ENCODE peak calls at places on chromosomes 12 and 14, in five cellular contexts. A is anterior cingulate cortex, E is hippocampal formation, I is COLO829, Y is iPS-NIHi11. D is an unnamed sample.
A peak's percentile ranks its signal among the peaks of the same experiment; 100 is the strongest.

GRCh38 chr12:51891843-51892242 is 3.9 kb downstream of the ANKRD33 start:
- DNase-seq in E (no peak), A (no peak), I (no peak), Y (no peak), D (peak; percentile 27)

GRCh38 chr14:105500036-105500725 is 9.1 kb downstream of the TEDC1 start:
- DNase-seq in I (no peak), A (no peak), E (peak; percentile 3), Y (no peak), D (no peak)

GRCh38 chr14:56659964-56660551 is 80.5 kb downstream of the TMEM260 start:
- DNase-seq in I (peak; percentile 76), E (peak; percentile 53), Y (peak; percentile 63), A (no peak), D (peak; percentile 67)

GRCh38 chr12:12592930-12593329 is 18.7 kb upstream of the CREBL2 start:
- DNase-seq in I (no peak), E (no peak), A (no peak), Y (no peak), D (no peak)

GRCh38 chr14:102479777-102480176 is 29.8 kb downstream of the ANKRD9 start:
- DNase-seq in E (no peak), I (no peak), A (peak; percentile 37), Y (no peak), D (no peak)

GRCh38 chr12:62632521-62632920 is 165.9 kb downstream of the MON2 start:
- DNase-seq in E (no peak), I (peak; percentile 86), Y (peak; percentile 74), A (peak; percentile 40), D (peak; percentile 99)

GRCh38 chr12:58887071-58887470 is 33.2 kb downstream of the LRIG3 start:
- DNase-seq in Y (no peak), E (no peak), A (no peak), I (no peak), D (no peak)

GRCh38 chr12:60059180-60059579 is 463.4 kb downstream of the SLC16A7 start:
- DNase-seq in E (no peak), Y (no peak), I (no peak), A (no peak), D (peak; percentile 14)

GRCh38 chr14:65745396-65746190 is 333.1 kb downstream of the FUT8 start:
- DNase-seq in Y (no peak), A (no peak), E (no peak), I (no peak), D (no peak)

GRCh38 chr12:11746024-11746771 is 96.7 kb downstream of the ETV6 start:
- DNase-seq in I (no peak), Y (no peak), E (no peak), A (no peak), D (no peak)

GRCh38 chr14:97074860-97075259 is 277.7 kb downstream of the VRK1 start:
- DNase-seq in E (no peak), A (no peak), I (no peak), Y (no peak), D (no peak)

GRCh38 chr12:127583041-127583440 is 683.9 kb upstream of the TMEM132C start:
- DNase-seq in E (no peak), Y (no peak), A (no peak), I (no peak), D (no peak)

GRCh38 chr14:104657114-104657524 is 32.3 kb upstream of the INF2 start:
- DNase-seq in Y (no peak), I (no peak), E (peak; percentile 12), A (peak; percentile 57), D (no peak)

GRCh38 chr14:100292301-100292775 is 13.9 kb downstream of the SLC25A29 start:
- DNase-seq in Y (no peak), I (no peak), E (no peak), A (no peak), D (no peak)

GRCh38 chr14:103488960-103489359 is 33.7 kb downstream of the CKB start:
- DNase-seq in E (no peak), A (no peak), I (no peak), Y (no peak), D (no peak)

GRCh38 chr14:92506230-92506629 is 7.4 kb upstream of the RIN3 start:
- DNase-seq in I (no peak), A (no peak), Y (no peak), E (no peak), D (no peak)

D was measured in SK-MEL-5.